ENCODE peak calls at places on chromosomes 12 and 14, in ten cellular contexts. One of them, this sample, is unnamed.

GRCh38 chr12:59695379-59695778 is 99.5 kb downstream of the SLC16A7 start:
- DNase-seq in upper lobe of left lung: no peak
- DNase-seq in esophagus muscularis mucosa: no peak
- DNase-seq in GM12878: no peak
- DNase-seq in K562: no peak
- DNase-seq in HepG2: no peak
- DNase-seq in suprapubic skin: no peak
- DNase-seq in sigmoid colon: no peak
- DNase-seq in H1: no peak
- DNase-seq in transverse colon: no peak
- DNase-seq in this sample: no peak

GRCh38 chr12:124391340-124392261 is 96.7 kb downstream of the RFLNA start:
- DNase-seq in H1: no peak
- DNase-seq in sigmoid colon: peak; percentile 83
- DNase-seq in suprapubic skin: no peak
- DNase-seq in transverse colon: peak; percentile 71
- DNase-seq in HepG2: no peak
- DNase-seq in GM12878: peak; percentile 28
- DNase-seq in upper lobe of left lung: no peak
- DNase-seq in esophagus muscularis mucosa: no peak
- DNase-seq in K562: no peak
- DNase-seq in this sample: peak; percentile 55

GRCh38 chr14:52840916-52841315 is 49.5 kb upstream of the GNPNAT1 start:
- DNase-seq in GM12878: no peak
- DNase-seq in HepG2: no peak
- DNase-seq in upper lobe of left lung: no peak
- DNase-seq in H1: no peak
- DNase-seq in esophagus muscularis mucosa: no peak
- DNase-seq in K562: no peak
- DNase-seq in suprapubic skin: no peak
- DNase-seq in transverse colon: no peak
- DNase-seq in sigmoid colon: peak; percentile 74
- DNase-seq in this sample: no peak

GRCh38 chr12:66984962-66985361 is 284.2 kb upstream of the CAND1 start:
- DNase-seq in K562: no peak
- DNase-seq in H1: no peak
- DNase-seq in esophagus muscularis mucosa: no peak
- DNase-seq in GM12878: no peak
- DNase-seq in sigmoid colon: no peak
- DNase-seq in suprapubic skin: no peak
- DNase-seq in transverse colon: no peak
- DNase-seq in HepG2: no peak
- DNase-seq in upper lobe of left lung: no peak
- DNase-seq in this sample: no peak

GRCh38 chr12:113862570-113863454 is 103.3 kb downstream of the RBM19 start:
- DNase-seq in upper lobe of left lung: no peak
- DNase-seq in sigmoid colon: no peak
- DNase-seq in H1: no peak
- DNase-seq in suprapubic skin: no peak
- DNase-seq in transverse colon: no peak
- DNase-seq in GM12878: peak; percentile 20
- DNase-seq in HepG2: no peak
- DNase-seq in K562: no peak
- DNase-seq in esophagus muscularis mucosa: no peak
- DNase-seq in this sample: no peak

GRCh38 chr12:29220632-29221336 is 71.7 kb downstream of the FAR2 start:
- DNase-seq in upper lobe of left lung: no peak
- DNase-seq in HepG2: no peak
- DNase-seq in sigmoid colon: no peak
- DNase-seq in suprapubic skin: no peak
- DNase-seq in K562: peak; percentile 28
- DNase-seq in esophagus muscularis mucosa: no peak
- DNase-seq in transverse colon: no peak
- DNase-seq in GM12878: no peak
- DNase-seq in H1: no peak
- DNase-seq in this sample: no peak

GRCh38 chr12:124608451-124608870 is 41.0 kb upstream of the NCOR2 start:
- DNase-seq in H1: no peak
- DNase-seq in sigmoid colon: no peak
- DNase-seq in transverse colon: peak; percentile 46
- DNase-seq in esophagus muscularis mucosa: no peak
- DNase-seq in K562: no peak
- DNase-seq in GM12878: no peak
- DNase-seq in HepG2: no peak
- DNase-seq in upper lobe of left lung: no peak
- DNase-seq in suprapubic skin: no peak
- DNase-seq in this sample: no peak

GRCh38 chr12:123958462-123958861 is 14.2 kb downstream of the CCDC92 start:
- DNase-seq in sigmoid colon: no peak
- DNase-seq in esophagus muscularis mucosa: no peak
- DNase-seq in transverse colon: no peak
- DNase-seq in suprapubic skin: no peak
- DNase-seq in K562: no peak
- DNase-seq in upper lobe of left lung: no peak
- DNase-seq in H1: no peak
- DNase-seq in GM12878: no peak
- DNase-seq in HepG2: no peak
- DNase-seq in this sample: no peak

GRCh38 chr12:45232771-45233372 is 17.0 kb downstream of the ANO6 start:
- DNase-seq in HepG2: peak; percentile 66
- DNase-seq in GM12878: peak; percentile 51
- DNase-seq in K562: peak; percentile 26
- DNase-seq in esophagus muscularis mucosa: no peak
- DNase-seq in H1: no peak
- DNase-seq in transverse colon: no peak
- DNase-seq in suprapubic skin: no peak
- DNase-seq in sigmoid colon: peak; percentile 73
- DNase-seq in upper lobe of left lung: no peak
- DNase-seq in this sample: peak; percentile 27

GRCh38 chr12:54413284-54414190 is 5.5 kb downstream of the ITGA5 start:
- DNase-seq in H1: no peak
- DNase-seq in suprapubic skin: peak; percentile 89
- DNase-seq in HepG2: no peak
- DNase-seq in K562: no peak
- DNase-seq in transverse colon: peak; percentile 55
- DNase-seq in esophagus muscularis mucosa: no peak
- DNase-seq in upper lobe of left lung: no peak
- DNase-seq in sigmoid colon: peak; percentile 79
- DNase-seq in GM12878: no peak
- DNase-seq in this sample: peak; percentile 37

GRCh38 chr12:93785262-93786010 is 108.3 kb downstream of the CRADD start:
- DNase-seq in GM12878: no peak
- DNase-seq in esophagus muscularis mucosa: no peak
- DNase-seq in K562: peak; percentile 49
- DNase-seq in HepG2: peak; percentile 63
- DNase-seq in transverse colon: peak; percentile 16
- DNase-seq in upper lobe of left lung: no peak
- DNase-seq in sigmoid colon: peak; percentile 82
- DNase-seq in H1: peak; percentile 29
- DNase-seq in suprapubic skin: no peak
- DNase-seq in this sample: no peak

GRCh38 chr14:100972134-100972905 is 68.8 kb upstream of the RTL1 start:
- DNase-seq in K562: no peak
- DNase-seq in transverse colon: no peak
- DNase-seq in esophagus muscularis mucosa: no peak
- DNase-seq in H1: no peak
- DNase-seq in HepG2: no peak
- DNase-seq in sigmoid colon: no peak
- DNase-seq in upper lobe of left lung: no peak
- DNase-seq in GM12878: no peak
- DNase-seq in suprapubic skin: no peak
- DNase-seq in this sample: no peak

GRCh38 chr12:96368233-96368632 is 32.0 kb downstream of the CDK17 start:
- DNase-seq in suprapubic skin: no peak
- DNase-seq in sigmoid colon: no peak
- DNase-seq in H1: no peak
- DNase-seq in transverse colon: no peak
- DNase-seq in GM12878: no peak
- DNase-seq in esophagus muscularis mucosa: no peak
- DNase-seq in HepG2: no peak
- DNase-seq in upper lobe of left lung: no peak
- DNase-seq in K562: no peak
- DNase-seq in this sample: no peak
- TF ChIP-seq POLR2AphosphoS5 in suprapubic skin: no peak
- TF ChIP-seq POLR2AphosphoS5 in sigmoid colon: no peak
- TF ChIP-seq POLR2AphosphoS5 in H1: no peak
- TF ChIP-seq POLR2AphosphoS5 in transverse colon: no peak
- TF ChIP-seq POLR2AphosphoS5 in GM12878: no peak
- TF ChIP-seq POLR2AphosphoS5 in esophagus muscularis mucosa: no peak
- TF ChIP-seq POLR2AphosphoS5 in HepG2: no peak
- TF ChIP-seq POLR2AphosphoS5 in upper lobe of left lung: no peak
- TF ChIP-seq POLR2AphosphoS5 in K562: no peak
- TF ChIP-seq POLR2AphosphoS5 in this sample: no peak

DNA sequence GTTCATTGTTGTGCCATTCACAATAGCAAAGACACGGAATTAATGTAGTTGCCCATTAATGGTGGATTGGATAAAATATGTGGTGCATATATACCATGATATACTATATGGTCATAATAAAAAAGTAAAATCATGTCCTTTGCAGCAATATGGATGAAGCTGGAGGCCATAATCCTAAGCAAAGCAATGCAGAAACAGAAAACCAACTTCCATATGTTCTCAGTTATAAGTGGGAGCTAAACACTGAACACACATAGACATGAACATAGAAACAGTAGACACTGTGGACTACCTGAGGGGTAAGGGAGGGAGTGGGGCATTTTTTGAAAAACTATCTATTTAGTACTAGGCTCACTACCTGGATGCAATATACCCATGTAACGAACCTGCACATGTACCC is 3.0 kb upstream of the ERP27 start:
- DNase-seq in H1: no peak
- DNase-seq in GM12878: no peak
- DNase-seq in transverse colon: no peak
- DNase-seq in HepG2: no peak
- DNase-seq in K562: no peak
- DNase-seq in esophagus muscularis mucosa: no peak
- DNase-seq in upper lobe of left lung: no peak
- DNase-seq in sigmoid colon: no peak
- DNase-seq in suprapubic skin: no peak
- DNase-seq in this sample: no peak
- TF ChIP-seq POLR2A in H1: no peak
- TF ChIP-seq POLR2A in GM12878: no peak
- TF ChIP-seq POLR2A in transverse colon: no peak
- TF ChIP-seq POLR2A in HepG2: no peak
- TF ChIP-seq POLR2A in K562: no peak
- TF ChIP-seq POLR2A in esophagus muscularis mucosa: no peak
- TF ChIP-seq POLR2A in upper lobe of left lung: no peak
- TF ChIP-seq POLR2A in sigmoid colon: no peak
- TF ChIP-seq POLR2A in suprapubic skin: no peak
- TF ChIP-seq POLR2A in this sample: no peak

DNA sequence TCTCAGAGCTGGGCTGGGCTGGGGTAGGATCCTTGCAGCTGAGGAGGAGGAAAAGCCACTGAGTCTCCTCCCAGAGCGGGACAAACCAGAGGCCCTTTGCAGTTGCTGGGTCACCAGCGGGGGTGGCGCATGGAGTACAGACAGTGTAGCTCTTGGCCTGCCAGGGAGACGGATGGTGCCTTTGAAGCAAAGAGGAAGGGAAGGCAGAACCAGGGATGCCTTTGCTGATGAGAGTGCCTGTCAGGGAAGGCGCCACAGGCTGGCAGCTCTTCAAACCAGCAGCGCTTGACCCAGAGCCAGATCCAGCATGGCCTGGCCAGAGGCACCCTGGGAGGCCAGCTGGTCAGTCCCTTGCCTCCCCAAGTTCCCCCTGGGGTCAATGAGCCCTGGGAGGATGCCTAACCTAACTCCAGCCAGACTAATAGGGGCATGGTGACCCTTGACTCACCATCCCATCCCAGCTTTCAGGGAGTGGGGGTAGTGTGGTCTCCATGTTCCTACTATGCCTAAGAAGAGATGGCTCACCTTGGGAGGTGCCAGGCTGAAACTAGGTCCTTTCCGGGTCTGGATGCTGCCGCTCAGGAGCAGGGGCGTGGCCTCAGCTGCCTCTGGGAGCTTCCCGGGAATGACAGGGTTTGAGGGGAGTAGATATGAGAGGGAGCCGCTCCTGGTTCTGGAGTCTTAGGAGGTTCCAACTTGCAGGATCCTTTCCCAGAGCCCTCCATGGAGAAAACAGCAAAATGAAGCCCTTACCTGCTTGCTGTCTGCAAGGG is 19.8 kb downstream of the VASH1 start:
- DNase-seq in suprapubic skin: no peak
- DNase-seq in transverse colon: no peak
- DNase-seq in GM12878: no peak
- DNase-seq in upper lobe of left lung: no peak
- DNase-seq in esophagus muscularis mucosa: peak; percentile 88
- DNase-seq in K562: no peak
- DNase-seq in H1: no peak
- DNase-seq in HepG2: no peak
- DNase-seq in sigmoid colon: peak; percentile 64
- DNase-seq in this sample: no peak
- TF ChIP-seq EP300 in suprapubic skin: no peak
- TF ChIP-seq EP300 in transverse colon: no peak
- TF ChIP-seq EP300 in GM12878: no peak
- TF ChIP-seq EP300 in upper lobe of left lung: no peak
- TF ChIP-seq EP300 in esophagus muscularis mucosa: no peak
- TF ChIP-seq EP300 in K562: no peak
- TF ChIP-seq EP300 in H1: no peak
- TF ChIP-seq EP300 in HepG2: no peak
- TF ChIP-seq EP300 in sigmoid colon: no peak
- TF ChIP-seq EP300 in this sample: no peak

GRCh38 chr14:21204167-21205025 is 48.5 kb upstream of the OR5AU1 start:
- DNase-seq in suprapubic skin: no peak
- DNase-seq in esophagus muscularis mucosa: no peak
- DNase-seq in upper lobe of left lung: no peak
- DNase-seq in K562: no peak
- DNase-seq in H1: no peak
- DNase-seq in transverse colon: no peak
- DNase-seq in sigmoid colon: no peak
- DNase-seq in HepG2: no peak
- DNase-seq in GM12878: no peak
- DNase-seq in this sample: no peak
- TF ChIP-seq POLR2AphosphoS5 in suprapubic skin: no peak
- TF ChIP-seq POLR2AphosphoS5 in esophagus muscularis mucosa: no peak
- TF ChIP-seq POLR2AphosphoS5 in upper lobe of left lung: no peak
- TF ChIP-seq POLR2AphosphoS5 in K562: peak; percentile 40
- TF ChIP-seq POLR2AphosphoS5 in H1: peak; percentile 62
- TF ChIP-seq POLR2AphosphoS5 in transverse colon: no peak
- TF ChIP-seq POLR2AphosphoS5 in sigmoid colon: no peak
- TF ChIP-seq POLR2AphosphoS5 in HepG2: peak; percentile 43
- TF ChIP-seq POLR2AphosphoS5 in GM12878: no peak
- TF ChIP-seq POLR2AphosphoS5 in this sample: no peak

GRCh38 chr12:401235-402126 is at the start of gene CCDC77:
- DNase-seq in HepG2: peak; percentile 89
- DNase-seq in K562: peak; percentile 92
- DNase-seq in upper lobe of left lung: peak; percentile 93
- DNase-seq in sigmoid colon: peak; percentile 95
- DNase-seq in suprapubic skin: peak; percentile 94
- DNase-seq in esophagus muscularis mucosa: peak; percentile 98
- DNase-seq in GM12878: peak; percentile 86
- DNase-seq in H1: peak; percentile 80
- DNase-seq in transverse colon: peak; percentile 93
- DNase-seq in this sample: peak; percentile 92
- TF ChIP-seq POLR2A in HepG2: peak; percentile 70
- TF ChIP-seq POLR2A in K562: peak; percentile 84
- TF ChIP-seq POLR2A in upper lobe of left lung: no peak
- TF ChIP-seq POLR2A in sigmoid colon: no peak
- TF ChIP-seq POLR2A in suprapubic skin: peak; percentile 10
- TF ChIP-seq POLR2A in esophagus muscularis mucosa: no peak
- TF ChIP-seq POLR2A in GM12878: peak; percentile 67
- TF ChIP-seq POLR2A in H1: peak; percentile 45
- TF ChIP-seq POLR2A in transverse colon: no peak
- TF ChIP-seq POLR2A in this sample: no peak